ENCODE peak calls at places on chromosome 15, in ten cellular contexts. Y is neural progenitor cell, T is colonic mucosa, G is MM.1S, V is mesothelial cell of epicardium, O is B cell, X is prostate gland, R is AG04450, U is PC-9, M is brain microvascular endothelial cell. Q is an unnamed sample.

GRCh38 chr15:59232476-59232875 is 25.8 kb downstream of the LDHAL6B start:
- DNase-seq in T (no peak), U (no peak), M (peak), Y (no peak), R (peak), V (no peak), X (no peak), O (no peak), G (no peak), Q (no peak)

GRCh38 chr15:97026781-97027180 is 696.3 kb downstream of the NR2F2 start:
- DNase-seq in R (no peak), X (no peak), T (no peak), U (no peak), Y (no peak), O (no peak), M (peak), V (no peak), G (no peak), Q (no peak)

GRCh38 chr15:88255496-88256171 is 905 bp downstream of the NTRK3 start:
- DNase-seq in T (no peak), O (no peak), V (peak), Y (peak), G (peak), M (peak), U (no peak), R (no peak), X (peak), Q (no peak)

GRCh38 chr15:29449136-29449535 is 179.5 kb upstream of the NSMCE3 start:
- DNase-seq in O (no peak), G (peak), M (peak), Y (peak), U (no peak), X (no peak), R (no peak), T (no peak), V (no peak), Q (no peak)

GRCh38 chr15:26461847-26462608 is 310.8 kb downstream of the GABRB3 start:
- DNase-seq in V (no peak), T (no peak), U (no peak), M (no peak), X (no peak), R (no peak), Y (no peak), O (no peak), G (no peak), Q (no peak)

GRCh38 chr15:71687902-71688508 is 122.3 kb upstream of the NR2E3 start:
- DNase-seq in R (no peak), V (no peak), M (peak), U (no peak), X (no peak), G (no peak), Y (no peak), T (no peak), O (no peak), Q (no peak)

GRCh38 chr15:88651971-88652370 is 13.2 kb downstream of the ISG20 start:
- DNase-seq in V (no peak), O (no peak), U (no peak), T (peak), X (no peak), R (no peak), Y (no peak), M (no peak), G (no peak), Q (no peak)

GRCh38 chr15:40072216-40072990 is 33.4 kb upstream of the SRP14 start:
- DNase-seq in X (no peak), T (no peak), G (no peak), M (no peak), R (no peak), U (no peak), Y (no peak), O (no peak), V (no peak), Q (no peak)

GRCh38 chr15:101070024-101070423 is 150.9 kb downstream of the LRRK1 start:
- DNase-seq in G (no peak), U (no peak), O (no peak), X (no peak), Y (no peak), V (no peak), M (no peak), T (no peak), R (no peak), Q (no peak)

GRCh38 chr15:98860647-98861041 is 146.9 kb downstream of the PGPEP1L start:
- DNase-seq in V (no peak), Y (no peak), X (no peak), R (no peak), T (no peak), O (no peak), U (no peak), M (no peak), G (peak), Q (no peak)

GRCh38 chr15:38912067-38912466 is 347.5 kb upstream of the RASGRP1 start:
- DNase-seq in Y (no peak), G (no peak), R (peak), U (no peak), O (no peak), V (no peak), M (no peak), X (no peak), T (no peak), Q (no peak)

GRCh38 chr15:27763514-27763913 is 335.6 kb downstream of the OCA2 start:
- DNase-seq in O (no peak), X (no peak), V (no peak), R (no peak), U (no peak), G (no peak), Y (no peak), T (no peak), M (no peak), Q (no peak)

GRCh38 chr15:88835646-88836045 is 32.4 kb downstream of the ACAN start:
- DNase-seq in M (peak), G (no peak), O (no peak), Y (no peak), X (no peak), T (no peak), V (no peak), U (no peak), R (no peak), Q (no peak)

GRCh38 chr15:91852741-91853500 is 587 bp upstream of the SLCO3A1 start:
- DNase-seq in M (peak), Y (peak), G (peak), U (peak), R (no peak), O (no peak), T (peak), V (no peak), X (peak), Q (peak)

GRCh38 chr15:45225506-45226273 is 26.3 kb upstream of the SLC28A2 start:
- DNase-seq in Y (peak), O (no peak), R (no peak), V (no peak), X (no peak), G (no peak), U (no peak), T (no peak), M (no peak), Q (no peak)

GRCh38 chr15:58212909-58213526 is 74.8 kb downstream of the AQP9 start:
- DNase-seq in X (no peak), M (peak), T (no peak), G (peak), U (no peak), O (no peak), R (no peak), Y (peak), V (no peak), Q (peak)

GRCh38 chr15:90376789-90377188 is 11.3 kb upstream of the IQGAP1 start:
- DNase-seq in O (no peak), V (no peak), U (no peak), X (no peak), Y (no peak), G (peak), T (no peak), R (no peak), M (no peak), Q (no peak)

DNA sequence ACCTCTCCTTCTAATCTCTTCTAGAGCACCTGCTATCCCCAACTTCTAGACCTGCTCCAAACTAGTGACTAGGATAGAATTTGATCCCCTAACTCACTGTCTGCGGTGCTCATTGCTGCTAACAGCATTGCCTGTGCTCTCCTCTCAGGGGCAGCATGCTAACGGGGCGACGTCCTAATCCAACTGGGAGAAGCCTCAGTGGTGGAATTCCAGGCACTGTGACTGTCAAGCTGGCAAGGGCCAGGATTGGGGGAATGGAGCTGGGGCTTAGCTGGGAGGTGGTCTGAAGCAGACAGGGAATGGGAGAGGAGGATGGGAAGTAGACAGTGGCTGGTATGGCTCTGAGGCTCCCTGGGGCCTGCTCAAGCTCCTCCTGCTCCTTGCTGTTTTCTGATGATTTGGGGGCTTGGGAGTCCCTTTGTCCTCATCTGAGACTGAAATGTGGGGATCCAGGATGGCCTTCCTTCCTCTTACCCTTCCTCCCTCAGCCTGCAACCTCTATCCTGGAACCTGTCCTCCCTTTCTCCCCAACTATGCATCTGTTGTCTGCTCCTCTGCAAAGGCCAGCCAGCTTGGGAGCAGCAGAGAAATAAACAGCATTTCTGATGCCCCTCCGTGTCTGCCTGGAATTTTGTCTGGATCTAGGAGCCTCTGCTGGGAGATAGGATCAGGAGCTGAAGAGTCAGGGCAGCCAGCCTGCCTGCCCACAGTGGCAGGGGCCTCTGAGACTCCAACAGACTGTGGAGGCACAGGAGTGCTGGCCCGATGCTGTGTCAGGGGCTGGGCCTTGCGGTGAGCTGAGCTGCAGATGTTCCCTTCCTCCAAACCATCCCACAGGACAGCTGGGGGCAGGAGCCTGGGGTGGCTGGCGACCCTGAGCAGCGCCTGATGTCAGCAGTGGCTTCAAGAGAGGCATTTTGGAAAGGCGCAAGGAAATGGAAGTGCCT is 3.0 kb downstream of the ISLR start:
- DNase-seq in V (no peak), R (no peak), O (no peak), T (no peak), U (no peak), M (no peak), G (no peak), X (no peak), Y (peak), Q (no peak)
- TF ChIP-seq CTCF in V (no peak), R (no peak), O (no peak), T (no peak), U (no peak), M (no peak), G (no peak), X (no peak), Y (peak), Q (no peak)

GRCh38 chr15:42693496-42693895 is 43.4 kb downstream of the CDAN1 start:
- DNase-seq in O (no peak), R (no peak), M (no peak), X (no peak), U (no peak), V (no peak), Y (no peak), T (no peak), G (no peak), Q (no peak)
- TF ChIP-seq CTCF in O (no peak), R (no peak), M (no peak), X (no peak), U (no peak), V (no peak), Y (no peak), T (no peak), G (no peak), Q (no peak)

GRCh38 chr15:99918072-99918471 is 184.8 kb upstream of the LYSMD4 start:
- DNase-seq in X (no peak), Y (no peak), G (no peak), R (no peak), V (no peak), O (no peak), M (no peak), U (no peak), T (no peak), Q (no peak)
- TF ChIP-seq CTCF in X (no peak), Y (no peak), G (no peak), R (no peak), V (no peak), O (no peak), M (no peak), U (no peak), T (no peak), Q (no peak)

GRCh38 chr15:80183886-80184285 is 31.1 kb downstream of the FAH start:
- DNase-seq in T (no peak), V (no peak), Y (peak), R (no peak), G (no peak), X (no peak), M (no peak), U (no peak), O (no peak), Q (no peak)
- TF ChIP-seq CTCF in T (no peak), V (no peak), Y (peak), R (peak), G (no peak), X (no peak), M (peak), U (no peak), O (no peak), Q (no peak)

GRCh38 chr15:84865074-84865569 is 19.3 kb upstream of the SLC28A1 start:
- DNase-seq in R (no peak), M (no peak), G (no peak), T (no peak), Y (no peak), O (no peak), X (no peak), U (no peak), V (no peak), Q (no peak)

GRCh38 chr15:84859651-84860050 is 24.8 kb upstream of the SLC28A1 start:
- DNase-seq in T (no peak), R (no peak), G (no peak), Y (no peak), X (no peak), V (no peak), M (no peak), O (no peak), U (no peak), Q (no peak)

GRCh38 chr15:84864429-84864795 is 20.1 kb upstream of the SLC28A1 start:
- DNase-seq in R (no peak), O (no peak), Y (no peak), M (no peak), T (no peak), U (no peak), V (no peak), G (no peak), X (no peak), Q (no peak)

GRCh38 chr15:84863480-84864428 is 20.7 kb upstream of the SLC28A1 start:
- DNase-seq in G (no peak), T (no peak), V (no peak), U (no peak), M (no peak), O (no peak), Y (no peak), R (no peak), X (no peak), Q (no peak)

DNA sequence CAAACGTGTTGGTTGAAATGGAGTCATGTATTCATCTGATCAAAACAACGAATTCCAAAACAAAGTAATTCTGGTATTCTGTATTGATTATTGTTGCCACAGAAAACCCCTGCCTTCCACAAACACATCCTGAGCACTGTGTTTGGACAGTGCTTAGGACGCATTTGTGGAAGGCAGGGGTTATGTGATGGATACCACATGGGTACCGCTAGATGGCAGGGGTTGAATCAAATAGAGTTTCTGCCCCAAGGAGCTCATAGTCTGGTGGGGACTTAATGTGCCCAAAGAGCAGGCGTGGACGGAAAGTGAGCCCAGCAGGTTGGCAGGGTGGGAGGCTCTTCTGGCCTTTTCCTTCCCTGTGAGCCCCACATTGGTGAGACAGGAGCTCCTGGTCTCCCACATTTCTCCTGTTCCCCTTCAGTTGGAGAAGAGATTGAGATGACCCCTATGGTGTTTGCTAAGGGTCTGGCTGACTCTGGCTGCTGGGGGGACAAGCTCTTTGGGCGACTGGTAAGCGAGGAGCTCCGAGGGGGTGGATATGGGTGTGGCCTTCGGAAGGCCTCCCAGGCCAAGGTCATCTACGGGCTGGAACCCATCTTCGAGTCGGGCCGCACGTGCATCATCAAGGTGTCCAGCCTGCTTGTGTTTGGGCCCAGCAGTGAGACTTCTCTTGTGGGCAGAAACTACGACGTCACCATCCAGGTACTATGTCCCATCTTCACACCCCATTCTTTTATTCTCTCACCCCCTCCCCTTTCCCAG is 22.1 kb upstream of the SLC28A1 start:
- DNase-seq in T (no peak), Y (no peak), V (no peak), R (no peak), M (no peak), G (no peak), X (no peak), O (no peak), U (no peak), Q (no peak)
- TF ChIP-seq CTCF in T (no peak), Y (no peak), V (no peak), R (no peak), M (no peak), G (no peak), X (no peak), O (no peak), U (no peak), Q (no peak)

GRCh38 chr15:50138391-50138790 is 19.4 kb upstream of the ATP8B4 start:
- DNase-seq in O (no peak), X (no peak), T (no peak), R (no peak), Y (no peak), M (no peak), U (no peak), G (no peak), V (no peak), Q (no peak)
- TF ChIP-seq CTCF in O (no peak), X (no peak), T (no peak), R (peak), Y (peak), M (peak), U (no peak), G (no peak), V (peak), Q (no peak)